ENCODE peak calls at places on chromosome 22, in four cellular contexts. Q is transverse colon, Y is IMR-90, G is esophagus squamous epithelium. P is an unnamed sample.

GRCh38 chr22:41873391-41873790 is 40.5 kb downstream of the SREBF2 start:
- DNase-seq in G (no peak), Q (no peak), Y (no peak), P (no peak)

GRCh38 chr22:30208631-30209603 is 37.6 kb downstream of the LIF start:
- DNase-seq in Q (peak), Y (peak), G (no peak), P (peak)

GRCh38 chr22:45087802-45088201 is 75.9 kb upstream of the NUP50 start:
- DNase-seq in G (no peak), Y (no peak), Q (no peak), P (no peak)

GRCh38 chr22:39184586-39185577 is 32.4 kb upstream of the CBX7 start:
- DNase-seq in Q (no peak), Y (no peak), G (no peak), P (peak)

GRCh38 chr22:49815641-49816071 is 12.0 kb downstream of the BRD1 start:
- DNase-seq in Y (peak), Q (no peak), G (no peak), P (no peak)

GRCh38 chr22:35054064-35054463 is 11.9 kb upstream of the ISX start:
- DNase-seq in Q (no peak), G (no peak), Y (no peak), P (no peak)

GRCh38 chr22:27796829-27797792 is 4.4 kb downstream of the MN1 start:
- DNase-seq in Q (no peak), G (no peak), Y (no peak), P (no peak)

GRCh38 chr22:29758068-29758622 is 8.7 kb downstream of the ZMAT5 start:
- DNase-seq in G (no peak), Q (no peak), Y (no peak), P (no peak)

GRCh38 chr22:34976474-34976873 is 89.5 kb upstream of the ISX start:
- DNase-seq in G (no peak), Y (no peak), Q (no peak), P (no peak)

GRCh38 chr22:38455530-38456271 is 702 bp upstream of the KCNJ4 start:
- DNase-seq in G (no peak), Q (no peak), Y (peak), P (no peak)

GRCh38 chr22:35109613-35110012 is 43.7 kb downstream of the ISX start:
- DNase-seq in G (no peak), Y (no peak), Q (no peak), P (no peak)

GRCh38 chr22:33129621-33130020 is 71.4 kb upstream of the SYN3 start:
- DNase-seq in Y (no peak), G (no peak), Q (no peak), P (no peak)

GRCh38 chr22:19870153-19871022 is 15.7 kb upstream of the GNB1L start:
- DNase-seq in Q (no peak), G (no peak), Y (no peak), P (no peak)

GRCh38 chr22:38706101-38706884 is 549 bp downstream of the GTPBP1 start:
- DNase-seq in G (peak), Y (peak), Q (peak), P (no peak)

GRCh38 chr22:25626146-25626992 is 61.9 kb downstream of the GRK3 start:
- DNase-seq in G (no peak), Q (no peak), Y (no peak), P (no peak)
- TF ChIP-seq CTCF in G (no peak), Q (no peak), Y (no peak), P (no peak)

DNA sequence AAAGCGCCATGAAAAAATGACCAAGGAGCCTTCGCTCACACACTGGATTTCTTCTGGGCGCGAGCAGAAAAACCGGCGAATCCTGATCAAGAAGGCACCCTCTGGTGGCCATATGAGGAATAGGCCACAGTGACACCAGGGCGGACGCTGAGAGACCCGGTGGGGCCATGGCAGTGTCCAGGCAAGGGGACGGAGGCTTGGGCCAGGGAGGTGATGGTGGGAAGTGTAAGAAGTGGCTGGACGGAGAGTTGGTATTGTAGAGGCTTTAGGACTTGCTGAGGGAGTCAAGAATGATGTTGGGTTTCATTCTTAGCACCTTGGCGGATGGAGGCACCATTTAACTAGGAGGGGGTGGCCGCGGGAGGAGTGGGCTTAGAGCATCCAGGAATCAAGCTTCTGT is 16.9 kb upstream of the RAC2 start:
- DNase-seq in Q (peak), G (no peak), Y (peak), P (peak)
- H3K4me3 ChIP-seq in Q (no peak), G (no peak), Y (no peak), P (no peak)

DNA sequence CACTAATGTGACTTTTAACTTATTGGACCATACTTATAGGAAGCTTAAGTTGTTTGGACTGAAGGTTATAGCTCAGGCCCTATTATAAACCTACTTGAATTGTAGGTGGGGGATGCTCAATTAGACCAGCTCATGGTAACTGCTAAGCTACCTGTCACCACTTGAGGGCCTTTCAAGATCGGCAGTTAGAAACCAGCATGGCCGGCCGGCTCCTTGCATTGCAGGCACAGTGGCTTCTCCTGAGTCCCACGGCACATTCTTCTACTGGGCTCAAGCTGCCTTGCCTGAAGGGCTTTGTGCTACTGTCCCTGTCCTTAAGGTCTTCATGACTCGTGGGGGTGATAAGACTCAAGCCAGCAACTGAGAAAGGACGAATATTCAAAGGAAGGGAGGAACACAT is 70.8 kb downstream of the TBC1D22A start:
- DNase-seq in G (no peak), Q (no peak), Y (peak), P (peak)
- TF ChIP-seq CTCF in G (no peak), Q (no peak), Y (peak), P (peak)

GRCh38 chr22:17674152-17674551 is 35.6 kb downstream of the BCL2L13 start:
- DNase-seq in G (no peak), Q (no peak), Y (no peak), P (no peak)

GRCh38 chr22:17675584-17675983 is 37.0 kb downstream of the BCL2L13 start:
- DNase-seq in Q (no peak), Y (no peak), G (no peak), P (no peak)

DNA sequence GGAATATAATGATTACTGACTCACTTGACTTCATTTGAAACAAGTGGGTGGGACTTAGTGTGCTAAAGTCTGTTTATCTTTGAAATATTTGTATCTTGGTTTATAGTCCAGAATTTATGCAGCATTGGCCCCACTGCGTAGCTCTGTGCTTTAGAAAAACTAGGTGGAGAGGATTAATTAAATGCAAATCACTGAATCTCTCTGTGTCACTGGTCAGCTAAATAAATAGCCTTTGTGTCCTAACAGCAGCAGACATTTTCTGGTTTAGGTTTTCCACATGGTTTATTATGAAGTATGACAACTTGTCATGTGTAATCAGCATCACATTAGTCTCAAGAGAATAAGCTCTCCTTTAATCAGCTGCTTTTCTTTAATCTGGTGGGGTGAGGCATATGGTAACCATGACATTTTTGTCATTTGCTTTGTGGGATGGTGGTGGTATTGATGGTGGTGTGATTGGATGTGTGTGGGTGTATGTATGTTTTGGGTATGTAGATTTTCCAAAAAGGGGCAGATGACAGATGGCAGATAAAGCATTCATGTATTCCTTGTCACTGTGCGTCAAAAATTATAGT is 33.9 kb downstream of the BCL2L13 start:
- DNase-seq in Q (no peak), G (no peak), Y (peak), P (no peak)
- H3K4me3 ChIP-seq in Q (no peak), G (no peak), Y (no peak), P (no peak)